ENCODE peak calls at places on chromosomes 4 and X, in four cellular contexts. F is H9, L is mesendoderm, M is neuronal stem cell. U is an unnamed sample.
A peak's percentile ranks its signal among the peaks of the same experiment; 100 is the strongest.

GRCh38 chr4:2417765-2418651 is at the start of gene ZFYVE28:
- DNase-seq in L (no peak), F (no peak), M (no peak), U (peak; percentile 63)

GRCh38 chr4:153676984-153677383 is 7.1 kb upstream of the TLR2 start:
- DNase-seq in M (no peak), L (no peak), F (no peak), U (peak; percentile 18)

GRCh38 chrX:96102997-96103396 is 581.6 kb upstream of the DIAPH2 start:
- DNase-seq in M (no peak), F (no peak), L (no peak), U (no peak)

GRCh38 chrX:15566244-15566643 is 34.5 kb downstream of the ACE2 start:
- DNase-seq in F (no peak), L (peak; percentile 31), M (no peak), U (no peak)

GRCh38 chrX:26352891-26353430 is 137.0 kb downstream of the MAGEB5 start:
- DNase-seq in F (no peak), L (peak; percentile 56), M (no peak), U (no peak)

GRCh38 chr4:188198980-188199792 is 59.9 kb downstream of the TRIML1 start:
- DNase-seq in M (no peak), F (no peak), L (peak; percentile 72), U (no peak)

GRCh38 chrX:37453821-37454220 is 104.7 kb downstream of the PRRG1 start:
- DNase-seq in F (no peak), M (no peak), L (no peak), U (no peak)

GRCh38 chrX:39974228-39974627 is 123.5 kb downstream of the BCOR start:
- DNase-seq in M (no peak), F (peak; percentile 49), L (peak; percentile 49), U (no peak)

GRCh38 chrX:108000751-108001150 is 18.6 kb upstream of the TEX13B start:
- DNase-seq in M (no peak), F (no peak), L (no peak), U (no peak)

GRCh38 chrX:136115124-136115908 is 32.0 kb upstream of the FHL1 start:
- DNase-seq in M (no peak), L (no peak), F (no peak), U (no peak)

GRCh38 chr4:80268936-80269335 is 2.5 kb downstream of the FGF5 start:
- DNase-seq in F (no peak), M (no peak), L (no peak), U (peak; percentile 10)

GRCh38 chr4:81472249-81473085 is 760 bp upstream of the RASGEF1B start:
- DNase-seq in F (peak; percentile 42), L (peak; percentile 75), M (peak; percentile 35), U (peak; percentile 44)

GRCh38 chrX:9164086-9164485 is 130.2 kb upstream of the FAM9B start:
- DNase-seq in L (no peak), F (no peak), M (no peak), U (no peak)

GRCh38 chrX:20313889-20314288 is 47.2 kb upstream of the RPS6KA3 start:
- DNase-seq in M (no peak), L (no peak), F (no peak), U (no peak)

GRCh38 chr4:6001965-6002833 is 16.0 kb downstream of the C4orf50 start:
- DNase-seq in F (no peak), M (no peak), L (no peak), U (no peak)

GRCh38 chr4:120995611-120996010 is 73.1 kb upstream of the PRDM5 start:
- DNase-seq in L (no peak), M (no peak), F (no peak), U (no peak)

GRCh38 chrX:148601034-148601433 is 100.6 kb downstream of the AFF2 start:
- DNase-seq in M (no peak), F (no peak), L (peak; percentile 17), U (peak; percentile 0)

GRCh38 chr4:5712517-5712916 is 1.5 kb downstream of the EVC start:
- DNase-seq in M (no peak), F (no peak), L (no peak), U (peak; percentile 67)

GRCh38 chr4:120977435-120977997 is 55.0 kb upstream of the PRDM5 start:
- DNase-seq in F (peak; percentile 44), L (peak; percentile 86), M (no peak), U (peak; percentile 57)

GRCh38 chr4:93080316-93080715 is 748.2 kb upstream of the ATOH1 start:
- DNase-seq in F (no peak), M (no peak), L (no peak), U (no peak)

DNA sequence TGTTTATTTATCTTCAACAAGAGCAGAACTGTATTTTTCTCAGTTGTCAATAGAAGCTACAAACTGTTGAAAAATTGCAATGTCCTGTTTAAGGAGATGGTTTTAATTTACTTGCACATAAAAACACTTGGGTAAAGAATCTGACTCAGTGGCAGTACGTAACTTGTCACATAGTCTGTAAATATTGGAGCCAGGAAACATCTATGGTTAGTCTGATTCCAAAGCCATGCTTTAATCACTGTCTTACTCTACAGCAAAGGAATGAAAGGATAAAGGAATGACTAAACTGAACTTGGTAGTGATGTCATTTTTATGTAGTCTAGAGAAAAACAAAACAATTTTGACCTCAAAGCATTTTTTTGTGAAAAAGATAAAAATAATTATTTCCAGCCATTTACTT is 537.2 kb downstream of the STIM2 start:
- DNase-seq in L (no peak), F (no peak), M (no peak), U (peak; percentile 66)
- H2BK15ac ChIP-seq in L (no peak overlapping the region), F (no peak overlapping the region), M (no peak overlapping the region), U (no peak overlapping the region)

GRCh38 chr4:26083987-26084386 is 170.0 kb downstream of the SMIM20 start:
- DNase-seq in M (no peak), F (no peak), L (peak; percentile 34), U (peak; percentile 78)

GRCh38 chr4:26085581-26085980 is 171.6 kb downstream of the SMIM20 start:
- DNase-seq in F (no peak), L (peak; percentile 16), M (no peak), U (no peak)

GRCh38 chr4:26082565-26082964 is 168.5 kb downstream of the SMIM20 start:
- DNase-seq in F (no peak), L (no peak), M (no peak), U (no peak)

GRCh38 chr4:26086621-26087068 is 172.6 kb downstream of the SMIM20 start:
- DNase-seq in M (no peak), L (no peak), F (no peak), U (no peak)

GRCh38 chr4:26084414-26084813 is 170.4 kb downstream of the SMIM20 start:
- DNase-seq in M (no peak), F (no peak), L (peak; percentile 55), U (no peak)
- H2BK15ac ChIP-seq in M (no peak overlapping the region), F (no peak overlapping the region), L (no peak overlapping the region), U (no peak overlapping the region)

GRCh38 chr4:152655272-152656129 is 24.3 kb downstream of the TMEM154 start:
- DNase-seq in L (no peak), F (no peak), M (no peak), U (no peak)
- H2BK15ac ChIP-seq in L (no peak overlapping the region), F (no peak overlapping the region), M (no peak overlapping the region), U (no peak overlapping the region)

DNA sequence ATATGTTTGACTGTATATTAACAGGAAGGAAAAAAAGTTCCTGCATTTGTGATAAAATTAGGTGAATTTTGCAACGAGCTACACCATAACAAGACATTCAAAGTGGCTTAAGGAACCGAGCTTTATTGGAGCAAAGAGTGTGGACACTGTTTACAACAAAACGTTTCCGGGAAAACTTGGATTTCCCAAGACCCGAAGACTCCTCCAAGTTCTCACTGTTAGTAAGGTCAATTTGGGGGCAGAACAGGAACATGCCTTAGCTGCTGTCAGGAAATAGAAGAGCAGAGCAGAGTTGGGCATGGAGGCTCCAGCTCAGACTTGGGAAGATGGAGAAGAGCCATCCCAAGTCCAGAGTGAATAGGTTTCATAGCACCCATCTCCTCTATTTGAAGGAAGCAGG is 16.5 kb downstream of the ADH6 start:
- DNase-seq in F (no peak), L (no peak), M (no peak), U (peak; percentile 8)
- H2BK15ac ChIP-seq in F (no peak overlapping the region), L (no peak overlapping the region), M (no peak overlapping the region), U (no peak overlapping the region)

GRCh38 chr4:62912531-62912930 is 1496.7 kb downstream of the TECRL start:
- DNase-seq in F (no peak), M (no peak), L (no peak), U (no peak)

GRCh38 chr4:62913065-62913464 is 1496.2 kb downstream of the TECRL start:
- DNase-seq in L (no peak), F (no peak), M (no peak), U (no peak)

GRCh38 chr4:62914758-62915157 is 1494.5 kb downstream of the TECRL start:
- DNase-seq in L (no peak), F (no peak), M (no peak), U (no peak)

GRCh38 chr4:62909238-62909637 is 1500.0 kb downstream of the TECRL start:
- DNase-seq in M (no peak), F (no peak), L (no peak), U (no peak)
- H2BK15ac ChIP-seq in M (no peak overlapping the region), F (no peak overlapping the region), L (no peak overlapping the region), U (no peak overlapping the region)

GRCh38 chr4:184400891-184401290 is 73.5 kb downstream of the IRF2 start:
- DNase-seq in L (no peak), F (no peak), M (no peak), U (no peak)
- H2BK15ac ChIP-seq in L (no peak overlapping the region), F (no peak overlapping the region), M (no peak overlapping the region), U (no peak overlapping the region)

DNA sequence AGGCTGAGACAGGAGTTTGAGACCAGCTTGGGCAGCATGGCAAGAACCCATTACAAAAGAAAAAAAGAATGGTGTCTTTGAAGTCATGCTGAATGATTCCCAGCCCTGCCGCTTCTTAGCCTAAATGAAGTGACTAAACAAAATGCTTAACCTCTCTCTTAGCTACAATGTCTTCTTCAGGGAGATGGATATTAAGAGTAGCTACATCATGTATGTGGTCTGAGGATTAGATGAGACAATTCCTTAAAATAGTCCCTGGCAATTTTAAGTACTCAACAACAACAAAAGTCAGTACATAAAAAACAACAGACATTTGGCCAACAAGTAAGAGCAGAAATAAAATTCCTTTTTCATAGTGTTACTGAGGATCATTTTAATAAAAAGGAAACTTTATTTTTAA is 64.3 kb upstream of the COX18 start:
- DNase-seq in F (no peak), L (no peak), M (no peak), U (no peak)
- H2BK15ac ChIP-seq in F (no peak overlapping the region), L (no peak overlapping the region), M (no peak overlapping the region), U (no peak overlapping the region)

DNA sequence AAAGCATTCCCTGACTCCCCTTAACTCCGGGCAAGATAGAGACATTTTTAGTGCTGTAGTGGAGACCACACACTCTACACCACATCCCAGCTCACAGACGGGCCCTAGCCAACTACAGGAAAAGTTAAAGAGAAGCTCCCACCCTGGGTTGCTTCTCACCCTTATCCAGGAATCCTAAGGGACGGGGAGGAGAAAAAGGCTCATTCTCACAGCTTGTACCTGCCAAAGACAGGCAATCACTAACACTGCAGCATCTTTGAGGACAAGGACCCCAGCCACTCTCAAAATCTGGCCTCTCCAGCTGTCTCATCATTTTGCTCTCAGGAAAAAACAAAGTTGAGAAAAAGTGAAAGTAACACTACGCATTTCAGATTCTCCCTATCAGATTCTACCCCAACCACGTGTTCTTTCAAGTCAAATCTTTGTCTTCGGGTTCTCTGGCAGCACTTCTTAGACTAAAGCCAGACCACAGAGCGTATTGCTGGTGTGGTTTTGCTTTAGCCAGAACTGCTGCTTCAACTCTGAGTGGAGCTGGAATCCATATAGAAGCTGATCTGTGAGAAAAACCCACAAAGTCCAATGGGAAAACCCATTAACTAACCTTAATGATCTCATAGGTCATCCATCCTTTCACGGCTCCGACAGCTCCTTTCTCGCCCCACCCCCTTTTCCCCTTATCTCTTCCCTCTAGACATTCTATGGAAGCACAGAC is 605.9 kb upstream of the DIPK2B start:
- DNase-seq in M (no peak), F (no peak), L (peak; percentile 72), U (peak; percentile 94)
- H2BK15ac ChIP-seq in M (no peak overlapping the region), F (no peak overlapping the region), L (no peak overlapping the region), U (no peak overlapping the region)

GRCh38 chr4:152273343-152273742 is 262.5 kb downstream of the FBXW7 start:
- DNase-seq in F (no peak), L (no peak), M (no peak), U (peak; percentile 16)
- H2BK15ac ChIP-seq in F (no peak overlapping the region), L (no peak overlapping the region), M (no peak overlapping the region), U (no peak overlapping the region)

U was measured in mesenchymal stem cell.